ENCODE peak calls at places on chromosomes 3 and 15, in eight cellular contexts. One of them, this sample, is unnamed.

GRCh38 chr3:128318275-128318920 is 148.3 kb downstream of the DNAJB8 start:
- DNase-seq in vagina: peak
- DNase-seq in AG04449: no peak
- DNase-seq in AG10803: no peak
- DNase-seq in MM.1S: no peak
- DNase-seq in astrocyte of the spinal cord: no peak
- DNase-seq in bronchial epithelial cell: no peak
- DNase-seq in breast epithelium: no peak
- DNase-seq in this sample: no peak

GRCh38 chr3:123773681-123774431 is 110.3 kb downstream of the MYLK start:
- DNase-seq in AG10803: peak
- DNase-seq in astrocyte of the spinal cord: peak
- DNase-seq in bronchial epithelial cell: no peak
- DNase-seq in AG04449: no peak
- DNase-seq in MM.1S: no peak
- DNase-seq in breast epithelium: no peak
- DNase-seq in vagina: no peak
- DNase-seq in this sample: peak

GRCh38 chr15:85702321-85703230 is 92.1 kb downstream of the KLHL25 start:
- DNase-seq in breast epithelium: no peak
- DNase-seq in AG10803: peak
- DNase-seq in MM.1S: no peak
- DNase-seq in astrocyte of the spinal cord: peak
- DNase-seq in AG04449: no peak
- DNase-seq in bronchial epithelial cell: no peak
- DNase-seq in vagina: no peak
- DNase-seq in this sample: no peak

GRCh38 chr3:46008058-46008457 is 12.4 kb upstream of the FYCO1 start:
- DNase-seq in astrocyte of the spinal cord: no peak
- DNase-seq in AG04449: no peak
- DNase-seq in vagina: no peak
- DNase-seq in AG10803: no peak
- DNase-seq in bronchial epithelial cell: no peak
- DNase-seq in MM.1S: no peak
- DNase-seq in breast epithelium: no peak
- DNase-seq in this sample: no peak

GRCh38 chr3:151818361-151818760 is 4.4 kb downstream of the AADAC start:
- DNase-seq in vagina: no peak
- DNase-seq in AG04449: no peak
- DNase-seq in AG10803: no peak
- DNase-seq in astrocyte of the spinal cord: no peak
- DNase-seq in bronchial epithelial cell: peak
- DNase-seq in MM.1S: no peak
- DNase-seq in breast epithelium: no peak
- DNase-seq in this sample: no peak

GRCh38 chr3:52001443-52001974 is 5.8 kb upstream of the RPL29 start:
- DNase-seq in astrocyte of the spinal cord: peak
- DNase-seq in AG10803: peak
- DNase-seq in vagina: no peak
- DNase-seq in bronchial epithelial cell: peak
- DNase-seq in breast epithelium: peak
- DNase-seq in AG04449: no peak
- DNase-seq in MM.1S: peak
- DNase-seq in this sample: peak

GRCh38 chr15:98805434-98806274 is 157.3 kb downstream of the IGF1R start:
- DNase-seq in breast epithelium: no peak
- DNase-seq in vagina: no peak
- DNase-seq in bronchial epithelial cell: no peak
- DNase-seq in astrocyte of the spinal cord: no peak
- DNase-seq in MM.1S: no peak
- DNase-seq in AG04449: no peak
- DNase-seq in AG10803: no peak
- DNase-seq in this sample: no peak

GRCh38 chr3:46629571-46630517 is 17.5 kb downstream of the FAM240A start:
- DNase-seq in bronchial epithelial cell: peak
- DNase-seq in AG10803: peak
- DNase-seq in vagina: no peak
- DNase-seq in breast epithelium: peak
- DNase-seq in AG04449: no peak
- DNase-seq in MM.1S: peak
- DNase-seq in astrocyte of the spinal cord: peak
- DNase-seq in this sample: peak

GRCh38 chr3:164524201-164524600 is 554.1 kb downstream of the SI start:
- DNase-seq in astrocyte of the spinal cord: no peak
- DNase-seq in AG04449: no peak
- DNase-seq in bronchial epithelial cell: no peak
- DNase-seq in MM.1S: no peak
- DNase-seq in breast epithelium: no peak
- DNase-seq in vagina: no peak
- DNase-seq in AG10803: no peak
- DNase-seq in this sample: no peak

GRCh38 chr15:84752700-84753099 is 4.3 kb downstream of the ZNF592 start:
- DNase-seq in bronchial epithelial cell: no peak
- DNase-seq in astrocyte of the spinal cord: peak
- DNase-seq in AG10803: peak
- DNase-seq in breast epithelium: no peak
- DNase-seq in vagina: no peak
- DNase-seq in MM.1S: no peak
- DNase-seq in AG04449: no peak
- DNase-seq in this sample: no peak

GRCh38 chr3:122356402-122356801 is 26.6 kb downstream of the MIX23 start:
- DNase-seq in vagina: no peak
- DNase-seq in bronchial epithelial cell: peak
- DNase-seq in MM.1S: no peak
- DNase-seq in breast epithelium: peak
- DNase-seq in AG10803: peak
- DNase-seq in astrocyte of the spinal cord: peak
- DNase-seq in AG04449: no peak
- DNase-seq in this sample: no peak

GRCh38 chr3:23820888-23821287 is 15.1 kb downstream of the UBE2E1 start:
- DNase-seq in bronchial epithelial cell: peak
- DNase-seq in breast epithelium: no peak
- DNase-seq in AG10803: no peak
- DNase-seq in vagina: no peak
- DNase-seq in AG04449: no peak
- DNase-seq in MM.1S: no peak
- DNase-seq in astrocyte of the spinal cord: no peak
- DNase-seq in this sample: no peak

GRCh38 chr3:124620600-124621063 is 109.6 kb upstream of the UMPS start:
- DNase-seq in AG10803: peak
- DNase-seq in vagina: no peak
- DNase-seq in MM.1S: peak
- DNase-seq in AG04449: no peak
- DNase-seq in astrocyte of the spinal cord: no peak
- DNase-seq in breast epithelium: no peak
- DNase-seq in bronchial epithelial cell: peak
- DNase-seq in this sample: no peak

GRCh38 chr3:194691481-194692281 is 6.0 kb downstream of the FAM43A start:
- DNase-seq in vagina: no peak
- DNase-seq in AG10803: no peak
- DNase-seq in MM.1S: no peak
- DNase-seq in AG04449: no peak
- DNase-seq in bronchial epithelial cell: no peak
- DNase-seq in astrocyte of the spinal cord: no peak
- DNase-seq in breast epithelium: no peak
- DNase-seq in this sample: no peak

GRCh38 chr15:32855942-32856341 is 138.1 kb downstream of the GREM1 start:
- DNase-seq in AG10803: peak
- DNase-seq in AG04449: peak
- DNase-seq in breast epithelium: no peak
- DNase-seq in astrocyte of the spinal cord: peak
- DNase-seq in bronchial epithelial cell: peak
- DNase-seq in vagina: no peak
- DNase-seq in MM.1S: no peak
- DNase-seq in this sample: peak

GRCh38 chr3:56667973-56668579 is 15.0 kb downstream of the TASOR start:
- DNase-seq in bronchial epithelial cell: peak
- DNase-seq in vagina: no peak
- DNase-seq in AG10803: no peak
- DNase-seq in MM.1S: no peak
- DNase-seq in AG04449: no peak
- DNase-seq in astrocyte of the spinal cord: no peak
- DNase-seq in breast epithelium: no peak
- DNase-seq in this sample: no peak

DNA sequence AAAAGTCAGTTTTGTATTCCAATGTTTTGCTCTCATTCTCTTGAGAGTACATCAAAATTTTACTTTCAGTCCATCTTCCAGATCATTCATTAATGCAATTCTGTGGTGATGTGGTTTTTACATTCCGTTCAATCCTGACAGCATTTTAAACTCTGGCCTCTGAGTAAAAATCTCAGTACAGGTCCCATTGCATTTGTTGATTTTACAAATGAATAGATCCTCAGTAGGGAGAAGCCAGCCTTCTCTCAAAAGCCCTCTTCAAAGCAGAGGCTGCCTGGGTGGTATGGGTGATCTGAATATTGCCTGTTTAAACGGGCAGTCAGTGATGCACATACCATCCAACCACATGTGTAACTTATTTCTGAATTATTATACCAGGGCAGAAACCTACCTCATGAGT is 72.5 kb upstream of the TSC22D2 start:
- DNase-seq in MM.1S: no peak
- DNase-seq in AG04449: no peak
- DNase-seq in vagina: no peak
- DNase-seq in breast epithelium: no peak
- DNase-seq in astrocyte of the spinal cord: peak
- DNase-seq in bronchial epithelial cell: no peak
- DNase-seq in AG10803: peak
- DNase-seq in this sample: peak
- H3K4me3 ChIP-seq in MM.1S: no peak
- H3K4me3 ChIP-seq in AG04449: no peak
- H3K4me3 ChIP-seq in vagina: no peak
- H3K4me3 ChIP-seq in breast epithelium: no peak
- H3K4me3 ChIP-seq in astrocyte of the spinal cord: no peak
- H3K4me3 ChIP-seq in bronchial epithelial cell: no peak
- H3K4me3 ChIP-seq in AG10803: no peak
- H3K4me3 ChIP-seq in this sample: no peak

DNA sequence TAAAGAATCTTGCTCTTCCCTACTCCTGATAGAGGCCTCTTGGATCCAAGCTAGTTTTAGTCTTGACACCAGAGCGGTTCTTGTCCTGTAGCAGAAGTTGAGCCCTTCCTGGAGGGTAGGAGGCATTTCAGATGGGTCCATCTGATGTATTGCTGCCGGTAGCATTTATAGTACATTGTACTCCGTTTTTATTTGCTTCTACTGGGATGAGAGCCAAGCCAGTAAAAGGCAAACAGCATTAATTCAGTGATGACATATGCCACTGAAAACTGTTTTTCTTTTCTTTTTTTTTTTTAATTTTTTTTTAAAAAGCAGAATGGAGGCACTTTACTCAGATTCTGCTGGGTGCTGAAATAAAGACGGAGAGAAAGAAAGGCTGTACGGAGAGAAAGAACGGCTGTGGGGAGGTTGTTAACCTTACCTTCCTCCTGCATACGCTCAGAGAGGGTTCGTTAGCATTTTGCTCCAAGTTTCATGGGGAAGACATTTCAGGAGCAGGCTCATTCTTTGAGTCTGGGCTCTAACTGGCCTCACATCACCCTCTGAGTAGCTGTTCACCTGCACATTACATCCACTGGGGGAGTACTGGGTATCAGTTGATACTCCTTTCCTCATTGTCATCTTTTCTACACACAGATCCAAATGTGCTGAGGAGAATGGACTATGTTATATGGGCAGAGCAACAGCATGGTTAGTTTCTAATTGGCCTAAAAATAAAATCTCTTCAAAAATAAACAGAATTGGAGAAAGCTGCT is 161.5 kb downstream of the FEZF2 start:
- DNase-seq in bronchial epithelial cell: no peak
- DNase-seq in MM.1S: no peak
- DNase-seq in breast epithelium: no peak
- DNase-seq in astrocyte of the spinal cord: peak
- DNase-seq in vagina: no peak
- DNase-seq in AG04449: no peak
- DNase-seq in AG10803: no peak
- DNase-seq in this sample: no peak
- TF ChIP-seq CTCF in bronchial epithelial cell: peak
- TF ChIP-seq CTCF in MM.1S: peak
- TF ChIP-seq CTCF in breast epithelium: no peak
- TF ChIP-seq CTCF in astrocyte of the spinal cord: peak
- TF ChIP-seq CTCF in vagina: no peak
- TF ChIP-seq CTCF in AG04449: no peak
- TF ChIP-seq CTCF in AG10803: no peak
- TF ChIP-seq CTCF in this sample: peak

GRCh38 chr3:11510001-11510760 is 133.5 kb downstream of the VGLL4 start:
- DNase-seq in AG04449: no peak
- DNase-seq in vagina: no peak
- DNase-seq in AG10803: no peak
- DNase-seq in astrocyte of the spinal cord: no peak
- DNase-seq in bronchial epithelial cell: no peak
- DNase-seq in MM.1S: no peak
- DNase-seq in breast epithelium: no peak
- DNase-seq in this sample: no peak
- H3K4me3 ChIP-seq in AG04449: no peak
- H3K4me3 ChIP-seq in vagina: no peak
- H3K4me3 ChIP-seq in AG10803: no peak
- H3K4me3 ChIP-seq in astrocyte of the spinal cord: no peak
- H3K4me3 ChIP-seq in bronchial epithelial cell: no peak
- H3K4me3 ChIP-seq in MM.1S: no peak
- H3K4me3 ChIP-seq in breast epithelium: no peak
- H3K4me3 ChIP-seq in this sample: no peak

GRCh38 chr3:50380375-50381085 is 21.2 kb upstream of the TMEM115 start:
- DNase-seq in MM.1S: no peak
- DNase-seq in bronchial epithelial cell: no peak
- DNase-seq in AG04449: no peak
- DNase-seq in AG10803: no peak
- DNase-seq in astrocyte of the spinal cord: no peak
- DNase-seq in breast epithelium: no peak
- DNase-seq in vagina: no peak
- DNase-seq in this sample: no peak

GRCh38 chr3:50378757-50379156 is 19.4 kb upstream of the TMEM115 start:
- DNase-seq in breast epithelium: no peak
- DNase-seq in astrocyte of the spinal cord: no peak
- DNase-seq in MM.1S: no peak
- DNase-seq in bronchial epithelial cell: no peak
- DNase-seq in AG10803: no peak
- DNase-seq in AG04449: no peak
- DNase-seq in vagina: no peak
- DNase-seq in this sample: no peak

GRCh38 chr3:50375200-50375931 is 16.0 kb upstream of the TMEM115 start:
- DNase-seq in breast epithelium: no peak
- DNase-seq in AG10803: no peak
- DNase-seq in AG04449: no peak
- DNase-seq in vagina: no peak
- DNase-seq in bronchial epithelial cell: no peak
- DNase-seq in MM.1S: no peak
- DNase-seq in astrocyte of the spinal cord: no peak
- DNase-seq in this sample: no peak

GRCh38 chr3:50381315-50381714 is 22.0 kb upstream of the TMEM115 start:
- DNase-seq in vagina: no peak
- DNase-seq in astrocyte of the spinal cord: no peak
- DNase-seq in AG04449: no peak
- DNase-seq in MM.1S: no peak
- DNase-seq in AG10803: no peak
- DNase-seq in bronchial epithelial cell: peak
- DNase-seq in breast epithelium: no peak
- DNase-seq in this sample: no peak

DNA sequence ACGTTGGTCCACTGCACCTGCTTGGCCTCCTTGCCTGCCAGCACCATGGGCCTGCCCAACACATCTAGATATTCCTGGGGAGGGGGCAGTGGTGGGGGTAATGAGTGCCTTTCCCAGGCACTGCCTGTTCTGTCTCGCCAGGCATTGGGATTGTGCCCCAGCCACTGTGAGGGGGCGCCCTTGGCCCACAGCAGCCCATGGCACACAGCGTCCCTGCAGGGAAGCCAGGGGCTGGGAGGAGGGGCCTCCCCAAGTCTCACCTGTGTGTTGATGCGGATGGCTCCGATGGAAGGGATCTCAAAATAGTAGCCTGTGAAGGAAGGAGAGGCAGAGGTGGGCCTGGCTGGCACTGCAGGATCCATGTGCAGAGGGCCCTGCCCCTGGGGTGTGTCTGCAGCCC is 18.7 kb upstream of the TMEM115 start:
- DNase-seq in vagina: no peak
- DNase-seq in astrocyte of the spinal cord: no peak
- DNase-seq in breast epithelium: no peak
- DNase-seq in bronchial epithelial cell: no peak
- DNase-seq in AG04449: no peak
- DNase-seq in MM.1S: no peak
- DNase-seq in AG10803: no peak
- DNase-seq in this sample: no peak
- TF ChIP-seq CTCF in vagina: no peak
- TF ChIP-seq CTCF in astrocyte of the spinal cord: no peak
- TF ChIP-seq CTCF in breast epithelium: no peak
- TF ChIP-seq CTCF in bronchial epithelial cell: no peak
- TF ChIP-seq CTCF in AG04449: no peak
- TF ChIP-seq CTCF in MM.1S: no peak
- TF ChIP-seq CTCF in AG10803: no peak
- TF ChIP-seq CTCF in this sample: no peak